ENCODE peak calls at places on chromosomes 2 and 18, in eight cellular contexts. W, Y, V, Q, B, T, I and E are unnamed samples.

GRCh38 chr18:50218432-50219197 is 23.7 kb upstream of the MYO5B start:
- DNase-seq in W (no peak), Y (no peak), V (no peak), Q (no peak), B (peak; percentile 54), T (peak; percentile 45), I (peak; percentile 54), E (no peak)

GRCh38 chr2:172404824-172405223 is 22.6 kb upstream of the ITGA6 start:
- DNase-seq in W (no peak), Y (no peak), V (no peak), Q (no peak), B (no peak), T (no peak), I (no peak), E (no peak)

GRCh38 chr18:77131652-77132368 is 773 bp downstream of the MBP start:
- DNase-seq in W (peak; percentile 56), Y (peak; percentile 80), V (peak; percentile 55), Q (peak; percentile 66), B (peak; percentile 65), T (no peak), I (no peak), E (peak; percentile 69)

GRCh38 chr2:100801402-100801801 is 18.5 kb upstream of the NPAS2 start:
- DNase-seq in W (no peak), Y (no peak), V (no peak), Q (no peak), B (no peak), T (no peak), I (no peak), E (no peak)

GRCh38 chr2:61763605-61764034 is 90.2 kb downstream of the FAM161A start:
- DNase-seq in W (peak; percentile 93), Y (peak; percentile 84), V (peak; percentile 81), Q (peak; percentile 78), B (peak; percentile 82), T (peak; percentile 45), I (no peak), E (peak; percentile 81)

GRCh38 chr2:78710632-78711375 is 314.7 kb upstream of the REG3G start:
- DNase-seq in W (no peak), Y (no peak), V (no peak), Q (no peak), B (no peak), T (no peak), I (no peak), E (no peak)

GRCh38 chr2:124081154-124081771 is 56.2 kb downstream of the CNTNAP5 start:
- DNase-seq in W (no peak), Y (no peak), V (no peak), Q (no peak), B (no peak), T (no peak), I (no peak), E (no peak)

GRCh38 chr2:118122768-118123335 is 34.6 kb downstream of the INSIG2 start:
- DNase-seq in W (no peak), Y (no peak), V (no peak), Q (no peak), B (no peak), T (no peak), I (no peak), E (no peak)

GRCh38 chr2:235842941-235843340 is 325.2 kb downstream of the GBX2 start:
- DNase-seq in W (no peak), Y (no peak), V (no peak), Q (no peak), B (no peak), T (no peak), I (no peak), E (no peak)

GRCh38 chr2:29189052-29189451 is 73.8 kb downstream of the CLIP4 start:
- DNase-seq in W (no peak), Y (no peak), V (no peak), Q (no peak), B (no peak), T (no peak), I (peak; percentile 86), E (no peak)

GRCh38 chr18:63258749-63259580 is 60.6 kb downstream of the BCL2 start:
- DNase-seq in W (no peak), Y (no peak), V (no peak), Q (no peak), B (no peak), T (no peak), I (no peak), E (no peak)

GRCh38 chr18:32040936-32041335 is 22.3 kb downstream of the RNF125 start:
- DNase-seq in W (no peak), Y (no peak), V (no peak), Q (no peak), B (no peak), T (no peak), I (no peak), E (no peak)

GRCh38 chr2:101012054-101012705 is 10.1 kb downstream of the RPL31 start:
- DNase-seq in W (no peak), Y (no peak), V (no peak), Q (no peak), B (no peak), T (no peak), I (no peak), E (no peak)

DNA sequence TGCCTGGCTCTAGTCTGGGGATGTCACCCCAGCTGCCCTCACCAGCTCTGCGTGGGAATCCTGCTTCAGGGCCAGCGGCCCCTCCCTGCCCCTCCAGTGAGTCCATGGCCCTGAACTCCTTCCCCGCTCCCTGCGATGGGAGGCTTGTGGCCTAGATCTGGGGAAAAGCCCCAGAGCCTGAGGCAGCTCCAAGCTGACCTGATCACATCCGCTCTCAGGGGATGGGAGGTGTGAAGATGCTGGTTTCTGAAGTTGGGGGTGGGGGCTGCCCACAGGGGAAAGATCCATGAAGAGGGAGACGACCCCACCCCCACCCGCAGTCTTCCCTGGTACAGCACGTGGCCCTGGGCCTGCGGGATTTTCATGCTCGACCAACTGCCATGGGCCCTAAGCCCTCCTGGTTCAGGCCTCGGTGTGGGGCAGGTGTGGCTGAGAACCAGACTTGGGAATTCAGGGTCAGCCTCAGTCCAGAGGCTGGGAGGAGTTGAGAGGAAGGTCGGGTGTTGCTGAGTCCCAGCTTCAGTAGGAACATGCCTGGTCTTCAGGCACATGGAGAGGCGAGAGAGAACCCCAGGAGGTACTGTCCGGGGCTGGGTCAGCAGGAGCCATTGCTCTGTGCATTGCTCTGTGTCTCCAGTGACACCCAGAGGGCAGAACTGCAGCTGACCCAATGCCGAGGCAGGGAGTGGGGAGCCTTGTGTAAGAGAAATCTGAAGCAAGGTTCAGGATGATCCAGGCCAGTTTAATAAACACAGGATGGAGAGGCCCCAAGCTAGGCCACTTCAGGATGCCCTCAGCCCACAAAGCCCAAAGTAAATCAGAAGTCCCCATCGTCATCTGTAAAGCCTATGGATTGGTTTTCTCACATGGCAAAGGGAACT is 115.1 kb downstream of the CAPN13 start:
- DNase-seq in W (peak; percentile 59), Y (no peak), V (no peak), Q (no peak), B (no peak), T (no peak), I (no peak), E (peak; percentile 32)
- TF ChIP-seq CTCF in W (no peak), Y (no peak), V (no peak), Q (no peak), B (no peak), T (peak; percentile 79), I (no peak), E (peak; percentile 56)

GRCh38 chr2:9251154-9252001 is 44.8 kb downstream of the ASAP2 start:
- DNase-seq in W (peak; percentile 45), Y (no peak), V (no peak), Q (no peak), B (no peak), T (no peak), I (no peak), E (no peak)
- H3K4me1 ChIP-seq in W (peaks cover 29% of the 10 kb centered on the region), Y (peaks cover 59% of the 10 kb centered on the region), V (peaks cover 15% of the 10 kb centered on the region), Q (peaks cover 24% of the 10 kb centered on the region), B (peaks cover 18% of the 10 kb centered on the region), T (peaks cover 46% of the 10 kb centered on the region), I (no peaks in the 10 kb centered on the region), E (peaks cover 80% of the 10 kb centered on the region)

GRCh38 chr2:136051001-136051724 is 65.7 kb upstream of the DARS1 start:
- DNase-seq in W (no peak), Y (no peak), V (no peak), Q (no peak), B (no peak), T (no peak), I (no peak), E (no peak)
- H3K4me3 ChIP-seq in W (no peak overlapping the region), Y (no peak overlapping the region), V (no peak overlapping the region), Q (no peak overlapping the region), B (no peak overlapping the region), T (no peak overlapping the region), I (no peak overlapping the region), E (no peak overlapping the region)

DNA sequence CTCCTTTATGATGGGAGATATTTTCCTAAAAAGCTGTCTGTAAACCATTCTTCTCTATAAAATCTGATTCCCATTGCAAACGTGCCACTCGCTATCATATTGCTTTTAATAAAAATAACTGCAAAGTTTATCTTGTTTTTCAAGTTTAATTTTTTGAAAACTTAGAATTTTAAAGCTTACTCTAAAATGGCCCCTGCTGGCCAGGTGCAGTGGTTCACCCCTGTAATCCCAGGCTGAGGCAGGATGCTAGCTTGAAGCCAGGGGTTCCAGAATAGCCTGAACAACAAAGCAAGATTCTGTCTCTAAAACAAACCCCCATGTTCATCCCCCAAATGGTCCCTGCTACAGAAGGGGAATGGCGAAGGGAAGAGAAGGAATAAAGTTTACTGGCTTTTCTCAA is 25.6 kb downstream of the CNRIP1 start:
- DNase-seq in W (no peak), Y (no peak), V (no peak), Q (no peak), B (no peak), T (no peak), I (no peak), E (no peak)
- TF ChIP-seq CTCF in W (no peak), Y (no peak), V (no peak), Q (no peak), B (no peak), T (no peak), I (peak; percentile 13), E (no peak)

DNA sequence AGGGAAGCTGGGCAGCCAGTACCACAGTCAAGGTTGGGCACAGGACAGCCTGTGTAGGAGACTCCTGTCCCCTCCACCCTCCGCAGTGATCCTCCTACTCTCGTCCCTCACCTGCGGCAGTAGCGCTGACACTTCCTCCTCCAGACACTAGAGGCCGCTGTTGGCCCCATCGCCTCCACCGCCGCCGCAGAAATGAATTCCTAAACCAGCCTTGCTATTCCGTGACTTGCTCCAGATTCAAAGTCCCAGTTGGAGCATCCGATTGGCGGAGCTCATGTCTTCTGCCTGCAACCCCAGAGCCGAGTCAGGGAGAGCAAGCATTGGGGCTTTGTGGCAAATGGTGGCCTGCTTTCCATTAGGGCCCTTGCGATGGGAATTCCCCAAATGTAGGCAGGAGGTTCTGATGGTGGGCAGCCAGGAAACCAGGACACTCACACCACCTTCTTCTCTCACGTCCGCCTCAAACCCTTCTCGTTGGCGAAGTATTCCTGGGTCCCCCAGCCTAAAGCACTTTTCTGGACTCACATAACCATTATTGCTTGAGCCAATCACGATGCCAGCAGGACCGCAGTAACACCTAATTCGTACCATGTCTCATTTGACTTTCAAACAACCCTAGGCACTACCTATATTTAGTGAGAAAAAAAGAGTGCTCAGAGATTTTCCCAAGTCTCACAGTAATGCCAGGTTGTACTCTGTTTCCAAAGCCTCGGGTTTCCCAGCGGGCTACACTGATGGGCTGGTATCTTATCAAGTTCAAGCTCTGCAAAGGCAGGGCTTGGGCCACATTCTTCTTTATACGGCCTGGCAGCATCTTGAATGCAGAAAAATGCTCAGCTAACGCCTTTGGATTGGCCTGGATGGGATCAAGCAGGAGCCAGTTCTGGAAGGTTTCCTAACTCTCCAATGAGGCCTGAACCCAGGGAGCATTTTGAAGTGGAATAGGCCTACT is 1.2 kb upstream of the DNAJB2 start:
- DNase-seq in W (peak; percentile 93), Y (peak; percentile 83), V (peak; percentile 82), Q (peak; percentile 65), B (peak; percentile 86), T (peak; percentile 69), I (peak; percentile 75), E (peak; percentile 77)
- H3K4me1 ChIP-seq in W (peaks cover 38% of the 10 kb centered on the region), Y (peaks cover 25% of the 10 kb centered on the region), V (peaks cover 8% of the 10 kb centered on the region), Q (peaks cover 35% of the 10 kb centered on the region), B (peaks cover 7% of the 10 kb centered on the region), T (peaks cover 42% of the 10 kb centered on the region), I (peaks cover 21% of the 10 kb centered on the region), E (peaks cover 60% of the 10 kb centered on the region)